ENCODE peak calls at places on chromosomes 16 and 17, in seven cellular contexts. Q is CD8-positive, alpha-beta memory T cell; H is HCT116; P is Peyer's patch; V is ovary; G is colonic mucosa; S is RWPE1. A is an unnamed sample.

GRCh38 chr16:56632160-56632847 is at the start of gene MT1M:
- DNase-seq in G (no peak), V (peak; percentile 61), P (peak; percentile 86), Q (no peak), H (no peak), S (no peak), A (no peak)

GRCh38 chr17:4003501-4004421 is 39.5 kb upstream of the ATP2A3 start:
- DNase-seq in G (peak; percentile 94), H (no peak), S (no peak), Q (no peak), P (peak; percentile 86), V (no peak), A (no peak)

GRCh38 chr17:49445561-49445960 is 30.9 kb upstream of the PHB1 start:
- DNase-seq in G (no peak), V (no peak), P (no peak), S (no peak), H (no peak), Q (no peak), A (no peak)

GRCh38 chr16:19223235-19223847 is 55.3 kb downstream of the SYT17 start:
- DNase-seq in P (peak; percentile 75), V (no peak), S (no peak), H (peak; percentile 42), G (peak; percentile 87), Q (no peak), A (no peak)

GRCh38 chr16:53893731-53894435 is 189.9 kb downstream of the FTO start:
- DNase-seq in G (peak; percentile 38), V (no peak), P (no peak), S (peak; percentile 55), H (no peak), Q (no peak), A (peak; percentile 32)

GRCh38 chr17:27218041-27218440 is 75.9 kb upstream of the WSB1 start:
- DNase-seq in S (no peak), V (no peak), H (no peak), P (no peak), G (no peak), Q (no peak), A (no peak)

GRCh38 chr17:54899201-54899600 is 1.5 kb upstream of the TOM1L1 start:
- DNase-seq in Q (no peak), S (no peak), H (no peak), V (no peak), P (no peak), G (no peak), A (peak; percentile 56)

GRCh38 chr16:68707341-68708152 is 29.5 kb upstream of the CDH1 start:
- DNase-seq in Q (no peak), P (peak; percentile 87), G (peak; percentile 79), S (peak; percentile 97), V (no peak), H (peak; percentile 64), A (peak; percentile 91)

GRCh38 chr16:72657164-72657563 is 390.8 kb downstream of the ZFHX3 start:
- DNase-seq in Q (no peak), P (no peak), G (no peak), S (no peak), V (no peak), H (no peak), A (no peak)

GRCh38 chr17:55561973-55562495 is 50.8 kb upstream of the SMIM36 start:
- DNase-seq in H (no peak), V (no peak), S (no peak), Q (no peak), G (no peak), P (no peak), A (no peak)

GRCh38 chr17:4130715-4131114 is 12.1 kb downstream of the ZZEF1 start:
- DNase-seq in V (no peak), G (peak; percentile 64), Q (no peak), H (no peak), S (no peak), P (no peak), A (no peak)

GRCh38 chr17:69535022-69535570 is 120.6 kb downstream of the MAP2K6 start:
- DNase-seq in H (no peak), V (no peak), G (no peak), S (no peak), Q (no peak), P (peak; percentile 65), A (no peak)

DNA sequence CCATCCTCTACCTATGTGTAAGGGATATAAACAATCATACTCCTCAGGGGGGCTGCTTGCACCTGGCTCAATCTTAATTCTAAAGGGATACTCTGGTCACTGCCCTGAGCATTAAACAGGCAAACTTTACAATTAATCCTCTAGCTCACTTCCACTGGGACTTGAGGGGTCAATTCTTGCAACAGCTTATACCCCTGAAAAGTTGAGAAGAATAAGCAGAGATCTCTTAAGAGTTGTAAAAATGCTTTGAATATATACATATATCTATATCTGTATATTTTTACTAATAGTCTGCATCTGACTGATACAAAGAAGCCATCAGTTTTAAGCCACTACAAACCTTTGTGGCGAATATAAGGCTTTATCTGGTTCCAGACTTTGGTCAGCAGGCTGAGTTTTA is 19.6 kb downstream of the HEATR6 start:
- DNase-seq in S (no peak), H (no peak), G (no peak), V (no peak), Q (no peak), P (no peak), A (no peak)
- H3K27ac ChIP-seq in S (no peak overlapping the region), H (no peak overlapping the region), G (no peak overlapping the region), V (no peak overlapping the region), Q (no peak overlapping the region), P (no peak overlapping the region), A (no peak overlapping the region)

GRCh38 chr17:80862341-80862969 is 129.2 kb upstream of the CHMP6 start:
- DNase-seq in G (no peak), S (no peak), P (peak; percentile 15), V (no peak), H (no peak), Q (no peak), A (peak; percentile 39)

GRCh38 chr17:80864751-80865150 is 126.9 kb upstream of the CHMP6 start:
- DNase-seq in H (no peak), S (no peak), Q (no peak), P (no peak), G (no peak), V (no peak), A (no peak)

GRCh38 chr17:80862978-80863377 is 128.7 kb upstream of the CHMP6 start:
- DNase-seq in V (no peak), S (no peak), Q (no peak), H (no peak), P (peak; percentile 19), G (no peak), A (no peak)

GRCh38 chr17:80861892-80862291 is 129.7 kb upstream of the CHMP6 start:
- DNase-seq in V (no peak), G (no peak), H (no peak), Q (peak; percentile 40), S (peak; percentile 91), P (peak; percentile 34), A (no peak)

DNA sequence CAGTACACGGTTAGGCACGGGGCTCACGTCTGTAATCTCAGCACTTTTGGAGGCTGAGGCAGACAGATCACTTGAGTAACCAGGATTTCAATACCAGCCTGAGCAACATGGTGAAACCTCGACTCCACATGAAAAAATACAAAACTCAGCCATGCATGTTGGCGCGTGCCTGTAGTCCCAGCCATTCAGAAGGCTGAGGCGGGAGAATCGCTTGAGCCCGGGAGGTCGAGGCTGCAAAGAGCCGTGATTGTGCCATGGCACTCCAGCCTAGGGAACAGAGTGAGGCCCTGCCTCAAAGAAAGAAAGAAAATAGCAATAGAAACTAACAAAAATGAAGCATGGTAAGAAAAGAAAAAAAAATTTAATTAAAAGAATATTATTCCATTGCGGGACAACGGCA is 128.0 kb upstream of the CHMP6 start:
- DNase-seq in H (no peak), V (no peak), S (no peak), Q (no peak), G (no peak), P (no peak), A (no peak)
- H3K27ac ChIP-seq in H (no peak overlapping the region), V (no peak overlapping the region), S (peak overlapping the region; percentile 44), Q (no peak overlapping the region), G (no peak overlapping the region), P (no peak overlapping the region), A (no peak overlapping the region)

DNA sequence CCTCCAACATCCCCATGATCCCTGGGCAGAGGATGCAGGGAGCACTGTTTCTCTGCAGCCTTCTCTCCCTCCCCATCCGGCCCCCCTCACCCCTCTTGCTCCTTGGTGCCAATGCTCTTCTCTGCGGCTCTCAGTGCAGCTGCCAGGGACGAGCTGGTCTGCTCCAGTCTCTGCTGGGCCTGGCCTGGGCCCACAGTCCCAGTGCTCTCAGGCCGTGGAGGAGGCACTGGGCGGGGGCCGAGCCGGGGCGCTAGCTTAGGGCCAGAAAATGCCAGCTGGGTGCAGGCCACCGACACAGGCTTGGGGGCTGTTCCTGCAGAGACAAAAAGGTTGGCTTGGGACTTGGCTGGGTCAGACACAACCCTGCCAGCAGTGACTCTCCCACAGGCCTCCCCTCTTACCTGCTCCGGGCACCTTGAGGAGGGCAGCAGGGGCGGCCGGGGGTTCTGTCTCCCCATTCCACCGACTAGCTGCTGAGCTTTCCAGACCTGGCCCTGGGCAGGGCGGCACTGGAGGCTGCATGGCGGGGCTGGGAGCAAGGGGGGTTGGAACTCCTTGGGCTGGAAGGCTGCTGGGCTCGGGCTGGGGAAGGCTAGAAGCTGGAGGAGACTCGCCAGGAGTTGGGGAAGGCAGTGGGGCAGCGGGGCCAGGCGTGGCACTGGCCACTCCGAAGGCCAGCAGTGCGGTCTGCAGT is 13.8 kb downstream of the CASKIN2 start:
- DNase-seq in P (no peak), S (no peak), Q (no peak), G (no peak), V (no peak), H (no peak), A (no peak)
- H3K27ac ChIP-seq in P (no peak overlapping the region), S (peak overlapping the region; percentile 54), Q (no peak overlapping the region), G (no peak overlapping the region), V (no peak overlapping the region), H (no peak overlapping the region), A (no peak overlapping the region)

GRCh38 chr17:76700290-76700626 is 10.5 kb downstream of the MXRA7 start:
- DNase-seq in V (no peak), Q (no peak), S (no peak), G (no peak), H (no peak), P (no peak), A (no peak)
- H3K27ac ChIP-seq in V (peak overlapping the region; percentile 84), Q (no peak overlapping the region), S (peak overlapping the region; percentile 88), G (peak overlapping the region; percentile 63), H (no peak overlapping the region), P (peak overlapping the region; percentile 83), A (peak overlapping the region; percentile 86)

DNA sequence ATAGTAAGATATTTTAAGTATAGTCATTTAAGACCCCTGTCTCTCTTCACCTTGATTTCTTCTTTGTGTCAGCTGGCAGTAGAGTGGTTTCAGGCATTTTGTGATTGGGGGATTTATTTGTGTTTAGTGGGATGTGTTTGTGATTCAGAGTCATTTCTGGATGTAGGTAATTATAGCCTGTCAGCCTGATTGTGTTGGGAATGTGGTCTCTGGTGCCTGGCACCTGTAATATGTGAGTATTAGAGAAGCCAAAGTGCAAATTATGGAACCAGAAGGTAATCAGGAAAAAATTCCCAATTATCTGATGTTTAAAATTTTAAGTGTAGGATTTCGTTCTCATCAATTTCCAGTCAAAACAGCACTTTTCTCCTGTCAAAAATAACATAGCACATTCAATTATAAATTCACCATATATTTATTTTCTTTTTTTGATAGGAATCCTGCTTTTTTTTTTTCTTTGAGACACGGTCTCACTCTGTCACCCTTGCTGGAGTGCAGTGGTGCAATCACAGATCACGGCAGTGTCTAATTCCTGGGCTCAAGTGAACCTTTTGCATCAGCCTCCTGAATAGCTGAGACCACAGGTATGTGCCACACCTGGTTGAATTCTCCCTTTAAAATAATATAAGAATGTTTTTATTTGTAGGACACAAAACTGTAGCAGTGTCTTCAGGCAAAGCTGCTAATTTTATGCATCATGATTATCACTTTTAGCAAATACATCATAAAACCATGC is 42.7 kb downstream of the ATF7IP2 start:
- DNase-seq in P (no peak), V (no peak), G (no peak), S (peak; percentile 38), H (no peak), Q (no peak), A (no peak)
- H3K27ac ChIP-seq in P (no peak overlapping the region), V (no peak overlapping the region), G (no peak overlapping the region), S (no peak overlapping the region), H (peak overlapping the region; percentile 2), Q (no peak overlapping the region), A (no peak overlapping the region)

GRCh38 chr17:44005865-44006580 is 1.6 kb downstream of the NAGS start:
- DNase-seq in P (peak; percentile 83), H (no peak), V (peak; percentile 48), G (peak; percentile 75), Q (peak; percentile 37), S (peak; percentile 16), A (no peak)
- H3K27ac ChIP-seq in P (peak overlapping the region; percentile 83), H (peak overlapping the region; percentile 83), V (no peak overlapping the region), G (peak overlapping the region; percentile 82), Q (peak overlapping the region; percentile 16), S (peak overlapping the region; percentile 90), A (peak overlapping the region; percentile 2)

A was measured in SJCRH30.